ENCODE peak calls at places on chromosome 2, in seven cellular contexts. O is H9, V is mesendoderm, M is IMR-90, L is neuronal stem cell, W is trophoblast cell, X is mesenchymal stem cell. D is an unnamed sample.

GRCh38 chr2:64975232-64975791 is 13.9 kb upstream of the SLC1A4 start:
- DNase-seq in O (no peak), V (peak; percentile 95), M (peak; percentile 84), L (no peak), W (no peak), X (peak; percentile 69), D (no peak)

GRCh38 chr2:235989591-235989990 is 178.6 kb downstream of the GBX2 start:
- DNase-seq in O (no peak), V (no peak), M (no peak), L (no peak), W (no peak), X (no peak), D (no peak)

GRCh38 chr2:132849118-132849517 is 179.1 kb upstream of the LYPD1 start:
- DNase-seq in O (no peak), V (no peak), M (peak; percentile 81), L (no peak), W (no peak), X (no peak), D (no peak)

GRCh38 chr2:44751754-44752479 is 189.6 kb upstream of the SIX3 start:
- DNase-seq in O (peak; percentile 66), V (peak; percentile 79), M (no peak), L (no peak), W (no peak), X (no peak), D (no peak)

GRCh38 chr2:100673691-100674485 is 111.1 kb downstream of the PDCL3 start:
- DNase-seq in O (no peak), V (no peak), M (no peak), L (no peak), W (no peak), X (no peak), D (no peak)

GRCh38 chr2:39266906-39267434 is 23.2 kb upstream of the CDKL4 start:
- DNase-seq in O (no peak), V (no peak), M (peak; percentile 23), L (no peak), W (no peak), X (no peak), D (no peak)

GRCh38 chr2:175234650-175235049 is 53.1 kb upstream of the ATP5MC3 start:
- DNase-seq in O (no peak), V (no peak), M (no peak), L (no peak), W (no peak), X (no peak), D (no peak)

GRCh38 chr2:224058048-224058775 is 19.1 kb upstream of the SERPINE2 start:
- DNase-seq in O (no peak), V (no peak), M (no peak), L (no peak), W (no peak), X (no peak), D (no peak)

GRCh38 chr2:135974036-135974435 is 11.4 kb downstream of the DARS1 start:
- DNase-seq in O (no peak), V (no peak), M (no peak), L (no peak), W (no peak), X (no peak), D (no peak)

GRCh38 chr2:222302178-222303018 is 3.6 kb upstream of the PAX3 start:
- DNase-seq in O (no peak), V (no peak), M (no peak), L (no peak), W (no peak), X (no peak), D (peak; percentile 64)

GRCh38 chr2:164706522-164706921 is 85.2 kb upstream of the GRB14 start:
- DNase-seq in O (no peak), V (peak; percentile 37), M (peak; percentile 76), L (no peak), W (no peak), X (peak; percentile 74), D (no peak)

GRCh38 chr2:31038385-31038784 is 99.9 kb downstream of the GALNT14 start:
- DNase-seq in O (peak; percentile 70), V (peak; percentile 83), M (no peak), L (no peak), W (no peak), X (no peak), D (peak; percentile 62)

GRCh38 chr2:86543335-86543734 is 19.9 kb downstream of the CHMP3 start:
- DNase-seq in O (no peak), V (no peak), M (no peak), L (no peak), W (no peak), X (no peak), D (no peak)

GRCh38 chr2:771538-771937 is 94.3 kb upstream of the TMEM18 start:
- DNase-seq in O (no peak), V (no peak), M (no peak), L (no peak), W (no peak), X (no peak), D (no peak)

GRCh38 chr2:155310589-155310988 is 612.1 kb downstream of the KCNJ3 start:
- DNase-seq in O (no peak), V (peak; percentile 52), M (no peak), L (peak; percentile 17), W (no peak), X (peak; percentile 8), D (no peak)

GRCh38 chr2:68414862-68415261 is 49.8 kb downstream of the PLEK start:
- DNase-seq in O (no peak), V (peak; percentile 83), M (no peak), L (peak; percentile 6), W (no peak), X (no peak), D (no peak)

GRCh38 chr2:238670341-238670681 is 177.6 kb upstream of the TWIST2 start:
- DNase-seq in O (no peak), V (no peak), M (no peak), L (no peak), W (no peak), X (no peak), D (no peak)

GRCh38 chr2:178413472-178414265 is 37.3 kb downstream of the PRKRA start:
- DNase-seq in O (peak; percentile 85), V (peak; percentile 92), M (peak; percentile 67), L (peak; percentile 69), W (peak; percentile 48), X (peak; percentile 84), D (peak; percentile 59)

GRCh38 chr2:179574061-179574519 is 287.3 kb downstream of the ZNF385B start:
- DNase-seq in O (no peak), V (no peak), M (no peak), L (no peak), W (no peak), X (no peak), D (no peak)

GRCh38 chr2:114316532-114317300 is 125.7 kb upstream of the DPP10 start:
- DNase-seq in O (no peak), V (no peak), M (no peak), L (no peak), W (no peak), X (no peak), D (no peak)

GRCh38 chr2:61626827-61627226 is 88.7 kb upstream of the XPO1 start:
- DNase-seq in O (no peak), V (no peak), M (no peak), L (no peak), W (no peak), X (no peak), D (no peak)

GRCh38 chr2:46167406-46167805 is 129.8 kb upstream of the EPAS1 start:
- DNase-seq in O (no peak), V (no peak), M (no peak), L (no peak), W (peak; percentile 76), X (no peak), D (no peak)

GRCh38 chr2:124580263-124580662 is 555.2 kb downstream of the CNTNAP5 start:
- DNase-seq in O (no peak), V (no peak), M (no peak), L (no peak), W (no peak), X (no peak), D (no peak)
- H2AK5ac ChIP-seq in O (no peak overlapping the region), V (no peak overlapping the region), M (no peak overlapping the region), L (no peak overlapping the region), W (no peak overlapping the region), X (no peak overlapping the region), D (no peak overlapping the region)

GRCh38 chr2:200625317-200625716 is 39.5 kb downstream of the AOX1 start:
- DNase-seq in O (no peak), V (no peak), M (peak; percentile 29), L (no peak), W (no peak), X (no peak), D (no peak)
- H2AK5ac ChIP-seq in O (no peak overlapping the region), V (no peak overlapping the region), M (peak overlapping the region; percentile 72), L (no peak overlapping the region), W (no peak overlapping the region), X (no peak overlapping the region), D (no peak overlapping the region)

GRCh38 chr2:196498962-196499361 is 140.6 kb upstream of the CCDC150 start:
- DNase-seq in O (no peak), V (no peak), M (no peak), L (no peak), W (no peak), X (no peak), D (no peak)
- H2AK5ac ChIP-seq in O (no peak overlapping the region), V (no peak overlapping the region), M (no peak overlapping the region), L (no peak overlapping the region), W (no peak overlapping the region), X (no peak overlapping the region), D (no peak overlapping the region)

GRCh38 chr2:138492160-138492559 is 9.4 kb upstream of the SPOPL start:
- DNase-seq in O (no peak), V (no peak), M (no peak), L (no peak), W (no peak), X (no peak), D (no peak)

GRCh38 chr2:138485019-138485418 is 16.6 kb upstream of the SPOPL start:
- DNase-seq in O (no peak), V (no peak), M (no peak), L (no peak), W (no peak), X (no peak), D (no peak)

GRCh38 chr2:138490673-138491494 is 10.7 kb upstream of the SPOPL start:
- DNase-seq in O (no peak), V (no peak), M (no peak), L (no peak), W (no peak), X (no peak), D (no peak)

GRCh38 chr2:138491495-138491862 is 10.1 kb upstream of the SPOPL start:
- DNase-seq in O (no peak), V (no peak), M (no peak), L (no peak), W (no peak), X (no peak), D (no peak)

DNA sequence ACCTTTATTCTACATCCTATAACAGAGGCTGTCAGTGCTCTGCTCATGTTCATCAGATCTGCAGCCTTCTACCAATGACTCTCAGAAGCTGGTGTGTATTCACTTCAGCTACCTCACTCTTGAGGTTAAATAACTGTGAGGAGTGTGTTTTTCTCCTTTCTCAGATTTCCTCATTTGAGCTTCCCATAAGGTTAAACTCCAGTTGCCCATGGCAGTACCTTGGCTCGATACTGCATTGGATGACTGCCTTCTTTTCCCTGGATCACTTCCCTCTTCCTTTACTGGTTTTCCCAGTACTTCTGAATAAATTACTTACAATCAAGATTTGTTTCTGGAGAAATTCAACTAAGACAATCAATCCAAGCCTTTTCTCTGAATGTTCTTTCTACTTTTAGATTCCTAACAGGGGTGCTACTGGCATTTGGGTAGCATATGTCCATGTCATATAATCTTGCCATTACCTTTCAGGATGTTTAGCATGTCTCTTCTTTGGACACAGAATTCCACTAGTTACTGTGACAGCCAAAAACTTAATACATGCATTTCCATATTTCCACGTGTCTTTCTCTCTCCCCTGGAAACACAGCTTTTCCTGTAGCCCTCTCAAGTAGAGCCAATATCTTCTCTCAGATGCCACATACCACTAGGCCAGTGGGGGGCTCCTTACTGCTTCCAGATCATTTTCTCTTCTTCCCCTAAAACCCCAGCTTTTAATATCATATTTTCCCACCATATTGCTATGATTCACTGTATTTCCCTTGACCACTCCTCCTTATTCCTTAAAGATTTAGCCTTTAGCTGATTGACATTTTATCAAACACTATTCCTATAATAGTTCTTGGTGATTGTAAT is 15.0 kb upstream of the SPOPL start:
- DNase-seq in O (no peak), V (no peak), M (no peak), L (no peak), W (no peak), X (no peak), D (no peak)
- H2AK5ac ChIP-seq in O (no peak overlapping the region), V (no peak overlapping the region), M (no peak overlapping the region), L (no peak overlapping the region), W (no peak overlapping the region), X (no peak overlapping the region), D (no peak overlapping the region)

D was measured in H1.